ENCODE peak calls at places on chromosomes 3 and 15, in six cellular contexts. D is fibroblast of mammary gland, Q is foreskin fibroblast, R is AG09309, G is endodermal cell, Z is amniotic stem cell. S is an unnamed sample.
A peak's percentile ranks its signal among the peaks of the same experiment; 100 is the strongest.

GRCh38 chr15:90038639-90039095 is 37.5 kb downstream of the ZNF710 start:
- DNase-seq in D (no peak), Q (no peak), R (no peak), G (no peak), Z (no peak), S (no peak)

GRCh38 chr15:77540346-77541060 is 92.2 kb downstream of the LINGO1 start:
- DNase-seq in D (no peak), Q (no peak), R (no peak), G (no peak), Z (no peak), S (no peak)

GRCh38 chr3:141643391-141643790 is 94.7 kb upstream of the RNF7 start:
- DNase-seq in D (peak; percentile 18), Q (no peak), R (peak; percentile 67), G (no peak), Z (no peak), S (no peak)

GRCh38 chr3:40877651-40878463 is 321.4 kb upstream of the CTNNB1 start:
- DNase-seq in D (peak; percentile 64), Q (no peak), R (no peak), G (no peak), Z (no peak), S (peak; percentile 76)

GRCh38 chr3:38646630-38647029 is 2.9 kb downstream of the SCN5A start:
- DNase-seq in D (peak; percentile 30), Q (no peak), R (no peak), G (peak; percentile 82), Z (no peak), S (peak; percentile 59)

GRCh38 chr3:143083781-143084180 is 35.8 kb upstream of the CHST2 start:
- DNase-seq in D (no peak), Q (no peak), R (no peak), G (no peak), Z (no peak), S (no peak)

GRCh38 chr3:10693457-10693856 is 122.6 kb upstream of the SLC6A11 start:
- DNase-seq in D (no peak), Q (peak; percentile 3), R (no peak), G (no peak), Z (no peak), S (no peak)

GRCh38 chr15:78075490-78076230 is 1.9 kb downstream of the TBC1D2B start:
- DNase-seq in D (peak; percentile 93), Q (peak; percentile 88), R (no peak), G (peak; percentile 77), Z (peak; percentile 74), S (peak; percentile 80)

GRCh38 chr15:71093089-71094024 is 21.9 kb upstream of the THSD4 start:
- DNase-seq in D (peak; percentile 71), Q (peak; percentile 83), R (no peak), G (no peak), Z (no peak), S (peak; percentile 36)

GRCh38 chr15:31263751-31264533 is 62.7 kb upstream of the KLF13 start:
- DNase-seq in D (no peak), Q (no peak), R (no peak), G (peak; percentile 46), Z (no peak), S (peak; percentile 48)

GRCh38 chr3:187941135-187941847 is 196.0 kb upstream of the BCL6 start:
- DNase-seq in D (no peak), Q (no peak), R (no peak), G (no peak), Z (no peak), S (no peak)

GRCh38 chr3:125057186-125057850 is 1.5 kb upstream of the HEG1 start:
- DNase-seq in D (peak; percentile 92), Q (peak; percentile 76), R (no peak), G (peak; percentile 43), Z (peak; percentile 24), S (peak; percentile 81)